ENCODE peak calls at places on chromosomes 12 and 14, in eight cellular contexts. B is fibroblast of mammary gland, S is ovary, W is neural progenitor cell, O is hepatocyte, J is HCT116, A is AG10803, G is foreskin fibroblast. V is an unnamed sample.

GRCh38 chr14:79986251-79986650 is 225.1 kb downstream of the DIO2 start:
- DNase-seq in W (no peak), A (no peak), S (no peak), O (no peak), B (no peak), J (no peak), G (no peak), V (no peak)

GRCh38 chr12:88575361-88575959 is 4.8 kb downstream of the KITLG start:
- DNase-seq in W (no peak), O (no peak), A (no peak), S (no peak), B (peak), G (no peak), J (no peak), V (no peak)

GRCh38 chr14:55383541-55384140 is 28.0 kb downstream of the ATG14 start:
- DNase-seq in O (no peak), W (no peak), A (no peak), J (no peak), G (no peak), S (no peak), B (no peak), V (no peak)

GRCh38 chr12:10392394-10392930 is 2.6 kb upstream of the KLRK1 start:
- DNase-seq in B (peak), S (no peak), A (peak), J (peak), W (no peak), G (peak), O (peak), V (peak)

GRCh38 chr14:27995688-27996087 is 770.9 kb upstream of the FOXG1 start:
- DNase-seq in J (no peak), O (no peak), B (no peak), S (no peak), W (peak), A (no peak), G (no peak), V (no peak)

GRCh38 chr12:12705833-12706520 is 10.0 kb upstream of the GPR19 start:
- DNase-seq in G (no peak), B (no peak), W (no peak), S (no peak), A (no peak), O (no peak), J (no peak), V (no peak)

GRCh38 chr12:54991161-54991991 is 6.8 kb upstream of the TESPA1 start:
- DNase-seq in J (no peak), B (no peak), S (no peak), A (no peak), O (no peak), G (no peak), W (no peak), V (no peak)

GRCh38 chr14:67934087-67934486 is 114.5 kb downstream of the RAD51B start:
- DNase-seq in J (peak), W (peak), G (peak), B (peak), A (peak), S (peak), O (peak), V (peak)

GRCh38 chr12:89451876-89452275 is 72.7 kb downstream of the GALNT4 start:
- DNase-seq in S (peak), B (peak), W (peak), J (no peak), G (peak), O (peak), A (peak), V (peak)

GRCh38 chr14:59310644-59311043 is 122.2 kb downstream of the DAAM1 start:
- DNase-seq in G (no peak), J (no peak), S (no peak), W (no peak), B (peak), O (no peak), A (no peak), V (no peak)

GRCh38 chr12:53950789-53951576 is 3.7 kb upstream of the HOXC12 start:
- DNase-seq in S (peak), G (no peak), A (no peak), W (no peak), O (no peak), B (no peak), J (no peak), V (no peak)

GRCh38 chr12:124352839-124353238 is 57.9 kb downstream of the RFLNA start:
- DNase-seq in S (peak), J (no peak), O (peak), G (peak), W (no peak), A (peak), B (peak), V (no peak)

GRCh38 chr12:85280138-85280983 is at the start of gene ALX1:
- DNase-seq in O (peak), G (peak), A (peak), B (peak), S (peak), W (peak), J (no peak), V (no peak)

GRCh38 chr14:35766700-35767082 is 42.4 kb downstream of the RALGAPA1 start:
- DNase-seq in A (no peak), W (no peak), J (no peak), B (peak), G (no peak), O (no peak), S (no peak), V (no peak)

GRCh38 chr12:55019784-55020183 is at the start of gene NEUROD4:
- DNase-seq in J (peak), G (peak), W (peak), O (peak), S (no peak), B (peak), A (peak), V (peak)

GRCh38 chr14:93970589-93970966 is 5.8 kb downstream of the ASB2 start:
- DNase-seq in J (peak), S (no peak), O (no peak), W (peak), G (no peak), A (no peak), B (no peak), V (no peak)

GRCh38 chr12:50764116-50764860 is 387 bp downstream of the ATF1 start:
- DNase-seq in G (no peak), O (peak), W (peak), A (peak), J (no peak), S (peak), B (peak), V (no peak)

GRCh38 chr14:33567736-33568124 is 383.1 kb downstream of the EGLN3 start:
- DNase-seq in S (no peak), W (no peak), O (no peak), B (no peak), J (no peak), A (no peak), G (no peak), V (no peak)

GRCh38 chr12:726281-727140 is 25.9 kb upstream of the WNK1 start:
- DNase-seq in G (no peak), J (no peak), W (no peak), O (peak), S (no peak), B (peak), A (peak), V (no peak)

GRCh38 chr12:47326190-47326589 is 246.4 kb upstream of the AMIGO2 start:
- DNase-seq in A (no peak), G (no peak), S (no peak), W (no peak), J (no peak), O (no peak), B (no peak), V (no peak)

GRCh38 chr14:31106768-31107167 is 80.6 kb upstream of the STRN3 start:
- DNase-seq in J (no peak), O (no peak), B (peak), S (no peak), G (no peak), W (no peak), A (no peak), V (peak)

GRCh38 chr14:22597771-22598098 is 365 bp upstream of the ABHD4 start:
- DNase-seq in A (no peak), S (no peak), J (no peak), O (no peak), W (no peak), G (no peak), B (no peak), V (no peak)

GRCh38 chr12:123657211-123657610 is 13.7 kb upstream of the TCTN2 start:
- DNase-seq in G (no peak), S (no peak), W (no peak), O (no peak), A (no peak), B (no peak), J (no peak), V (no peak)

GRCh38 chr12:79252358-79253075 is 387.9 kb downstream of the SYT1 start:
- DNase-seq in A (no peak), G (no peak), B (peak), O (no peak), W (no peak), J (no peak), S (no peak), V (no peak)

GRCh38 chr14:89178802-89179201 is 238.2 kb downstream of the FOXN3 start:
- DNase-seq in S (no peak), W (no peak), B (no peak), O (no peak), A (peak), G (no peak), J (no peak), V (no peak)

GRCh38 chr12:123083661-123084571 is 67.0 kb downstream of the PITPNM2 start:
- DNase-seq in A (no peak), B (no peak), J (no peak), S (no peak), O (no peak), G (no peak), W (no peak), V (no peak)

GRCh38 chr12:69150083-69150795 is 89.1 kb upstream of the CPSF6 start:
- DNase-seq in S (no peak), A (no peak), J (no peak), W (no peak), O (no peak), G (no peak), B (no peak), V (no peak)

GRCh38 chr12:49823951-49824350 is 4.3 kb downstream of the NCKAP5L start:
- DNase-seq in B (no peak), A (no peak), W (no peak), J (no peak), G (no peak), O (no peak), S (no peak), V (no peak)

GRCh38 chr14:20516921-20517320 is 11.6 kb downstream of the RNASE10 start:
- DNase-seq in B (peak), J (no peak), G (peak), A (peak), S (no peak), O (no peak), W (no peak), V (no peak)

GRCh38 chr12:92098594-92099370 is 46.9 kb downstream of the BTG1 start:
- DNase-seq in G (no peak), S (no peak), B (no peak), O (no peak), A (no peak), J (no peak), W (no peak), V (no peak)
- TF ChIP-seq CTCF in G (no peak), S (no peak), B (no peak), O (no peak), A (no peak), J (no peak), W (no peak), V (no peak)

DNA sequence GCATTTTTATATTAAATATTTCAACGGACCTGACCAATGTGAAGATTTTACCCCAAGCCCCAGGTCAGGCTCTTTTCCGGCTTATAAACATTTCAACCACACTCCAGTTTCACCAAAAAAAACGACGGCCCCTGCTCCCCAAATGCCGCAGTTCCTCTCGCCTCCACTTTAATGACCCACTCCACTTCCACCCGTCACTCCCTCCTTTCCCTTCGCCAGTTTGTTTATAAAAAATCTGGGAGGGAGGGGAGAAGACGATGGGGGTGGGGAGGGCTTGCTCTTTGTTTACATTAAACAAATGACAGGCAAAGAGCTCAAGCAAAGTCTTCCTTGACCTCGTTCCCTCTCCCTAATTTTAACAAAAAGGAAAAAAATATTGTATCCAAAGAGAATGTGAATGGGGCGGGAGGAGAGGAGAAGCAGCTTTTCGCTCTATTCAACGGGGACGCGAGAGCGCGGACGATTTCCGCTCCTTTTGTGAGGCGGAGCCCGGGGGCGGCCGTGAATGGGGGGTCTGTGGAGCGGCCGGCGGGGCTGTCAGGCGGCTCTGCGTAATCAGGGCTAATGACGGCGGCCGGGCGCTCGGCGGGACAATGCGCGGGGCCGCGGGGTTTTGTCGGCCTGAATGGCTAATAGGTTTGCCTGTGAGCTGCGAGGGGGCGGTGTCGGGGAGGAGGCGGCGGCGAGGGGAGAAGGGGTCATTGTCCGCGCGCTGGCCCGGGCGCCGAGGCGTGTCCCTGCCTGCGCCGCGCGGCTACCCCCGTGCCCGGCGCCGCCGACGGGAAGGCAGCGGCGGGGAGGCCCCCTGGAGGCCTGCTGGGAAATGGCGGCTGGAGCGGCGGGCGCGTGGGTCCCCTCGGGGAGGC is 5.7 kb downstream of the SIX6 start:
- DNase-seq in W (peak), B (no peak), S (no peak), G (no peak), J (no peak), O (peak), A (no peak), V (no peak)
- H3K4me3 ChIP-seq in W (peak), B (peak), S (peak), G (peak), J (no peak), O (peak), A (no peak), V (peak)

GRCh38 chr12:14937689-14938088 is 648 bp downstream of the ERP27 start:
- DNase-seq in O (no peak), W (no peak), J (peak), A (no peak), B (no peak), S (no peak), G (no peak), V (no peak)
- TF ChIP-seq CTCF in O (no peak), W (no peak), J (peak), A (no peak), B (peak), S (no peak), G (no peak), V (no peak)

DNA sequence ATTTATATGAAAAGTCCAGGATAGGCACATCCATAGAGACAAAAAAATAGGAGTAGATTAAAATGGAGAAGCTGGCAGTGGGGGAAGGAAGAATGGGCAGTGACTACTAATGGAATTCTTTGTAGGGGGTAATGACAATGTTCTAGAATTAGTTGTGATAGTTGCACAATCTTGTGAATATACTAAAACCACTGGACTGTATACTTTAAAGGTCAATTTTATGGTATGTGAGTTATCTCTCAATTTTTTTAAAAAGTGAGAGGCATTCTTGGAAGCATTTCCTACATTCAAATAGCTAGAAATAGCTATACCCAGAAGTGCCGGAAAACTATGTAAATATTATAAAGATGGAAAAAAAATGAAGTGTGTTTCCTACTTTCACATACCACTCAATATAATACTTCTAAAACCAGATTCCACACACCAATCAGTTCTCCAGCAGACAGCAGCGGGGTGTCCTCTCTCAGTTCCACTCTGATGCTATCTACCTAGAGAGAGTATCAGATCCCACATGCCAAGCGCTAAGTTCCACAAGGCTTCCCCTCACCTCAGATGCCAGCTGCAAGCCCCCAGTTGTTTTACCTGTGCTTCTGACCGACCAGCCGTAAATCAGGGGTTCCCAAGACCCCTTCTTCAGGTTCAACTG is 41.7 kb upstream of the NID2 start:
- DNase-seq in G (peak), O (no peak), S (no peak), J (no peak), W (no peak), A (peak), B (peak), V (no peak)
- H3K4me3 ChIP-seq in G (no peak), O (no peak), S (no peak), J (no peak), W (no peak), A (no peak), B (no peak), V (no peak)

DNA sequence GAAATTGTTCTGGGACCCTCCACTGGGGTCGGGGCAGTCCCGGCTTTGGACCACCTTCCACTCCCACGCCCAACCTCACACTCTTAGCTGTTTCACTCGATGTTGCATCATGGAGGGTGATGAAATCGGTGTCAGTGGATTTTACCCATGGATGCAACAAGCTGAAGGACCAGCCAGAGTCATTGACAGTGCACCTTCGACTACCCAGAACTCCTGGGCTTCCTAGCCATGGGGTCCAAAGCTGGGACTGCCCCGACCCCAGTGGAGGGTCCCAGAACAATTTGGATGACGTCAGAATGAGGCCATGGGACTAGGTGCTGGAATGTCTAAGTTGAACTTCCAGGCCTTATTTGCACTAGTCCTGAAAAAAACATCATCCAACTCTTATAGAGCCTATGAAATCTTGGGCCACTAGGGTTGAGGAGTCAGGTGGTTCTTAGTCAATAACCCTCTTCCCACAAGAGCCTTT is 897 bp upstream of the IL23A start:
- DNase-seq in A (no peak), B (no peak), W (no peak), O (no peak), G (no peak), S (no peak), J (no peak), V (no peak)
- TF ChIP-seq CTCF in A (no peak), B (no peak), W (no peak), O (no peak), G (no peak), S (no peak), J (no peak), V (no peak)

GRCh38 chr12:114696443-114697245 is 12.7 kb upstream of the TBX3 start:
- DNase-seq in W (peak), B (no peak), O (no peak), G (no peak), A (no peak), J (no peak), S (no peak), V (no peak)

GRCh38 chr12:114698566-114699163 is 14.7 kb upstream of the TBX3 start:
- DNase-seq in S (no peak), J (no peak), A (no peak), O (peak), G (no peak), B (no peak), W (no peak), V (no peak)

GRCh38 chr12:114697246-114697716 is 13.3 kb upstream of the TBX3 start:
- DNase-seq in G (no peak), W (no peak), A (no peak), S (no peak), J (no peak), B (no peak), O (peak), V (no peak)

GRCh38 chr12:114700392-114701103 is 16.6 kb upstream of the TBX3 start:
- DNase-seq in J (no peak), O (no peak), S (no peak), W (peak), A (no peak), G (no peak), B (no peak), V (no peak)

DNA sequence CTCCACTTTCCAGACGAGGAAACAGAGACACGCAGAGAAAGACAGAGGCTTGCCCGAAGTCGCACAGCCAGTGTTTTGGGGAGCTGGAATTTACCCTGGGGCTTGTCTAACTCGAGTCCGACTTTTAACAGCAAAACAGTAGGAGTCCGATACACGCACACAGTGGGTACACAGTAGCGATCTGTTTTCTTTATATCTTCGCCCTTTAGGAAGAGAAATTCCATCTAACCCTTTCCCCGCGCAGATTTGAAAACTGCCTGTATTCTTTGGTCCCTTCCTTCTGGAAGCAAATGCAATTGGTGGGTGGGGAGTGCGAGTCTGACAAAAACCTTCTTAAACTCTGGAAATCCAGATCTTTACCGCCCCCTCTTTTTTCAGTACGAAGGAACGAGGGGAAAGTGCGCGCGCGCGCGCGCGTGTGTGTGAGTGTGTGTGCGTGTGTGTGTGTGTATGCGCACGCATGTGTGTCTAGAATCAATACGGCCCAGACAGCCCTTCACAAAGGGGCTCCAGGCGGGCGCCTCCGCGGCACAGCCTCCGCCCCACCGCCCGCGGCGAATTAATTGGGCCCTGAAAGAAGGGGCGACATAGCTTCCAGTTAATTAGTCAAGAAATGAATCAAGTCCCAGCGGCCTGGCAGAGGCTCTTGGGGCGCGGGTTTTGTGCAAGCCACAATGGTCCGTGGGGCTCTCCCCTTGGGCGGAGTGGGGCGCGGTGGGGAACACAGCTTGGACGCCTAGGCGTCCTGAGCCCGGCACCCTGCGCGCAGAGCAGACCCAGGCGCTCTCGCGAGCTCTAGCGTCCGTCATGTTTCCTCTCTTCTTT is 14.0 kb upstream of the TBX3 start:
- DNase-seq in S (no peak), W (peak), J (no peak), A (peak), G (no peak), O (peak), B (peak), V (no peak)
- H3K4me3 ChIP-seq in S (no peak), W (peak), J (no peak), A (peak), G (peak), O (peak), B (peak), V (peak)

DNA sequence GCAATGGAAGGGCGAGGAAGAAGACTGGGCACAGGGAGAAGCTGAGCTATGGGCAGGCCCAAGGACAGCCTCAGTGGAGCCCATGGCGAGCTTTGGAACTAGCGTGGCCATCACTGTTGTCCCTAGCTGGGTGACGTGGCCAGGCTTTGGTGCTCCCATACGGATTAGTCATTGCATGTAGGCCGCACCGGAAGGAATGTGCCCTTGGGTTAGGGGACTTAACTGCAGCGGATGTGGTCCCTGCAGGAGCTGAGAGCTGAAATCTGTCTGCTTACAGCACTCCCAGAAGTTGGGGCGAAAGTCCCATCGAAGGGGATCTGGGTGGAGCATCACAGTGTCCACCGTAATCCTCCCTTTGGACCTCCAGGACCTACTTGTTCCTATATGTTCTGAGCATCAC is 133.7 kb downstream of the PAPOLA start:
- DNase-seq in A (no peak), J (no peak), S (no peak), W (no peak), G (no peak), O (no peak), B (no peak), V (no peak)
- TF ChIP-seq CTCF in A (no peak), J (no peak), S (no peak), W (no peak), G (no peak), O (no peak), B (no peak), V (no peak)